ENCODE peak calls at places on chromosomes 1 and 21, in four cellular contexts. Q, A, S and F are unnamed samples. For H3K36me3, the result is how much of the 10 kb centered on the place peaks cover.

GRCh38 chr1:97120821-97121220 is 399.2 kb downstream of the PTBP2 start:
- DNase-seq in Q (no peak), A (no peak), S (no peak), F (no peak)

GRCh38 chr1:118905206-118905605 is 82.9 kb downstream of the TBX15 start:
- DNase-seq in Q (no peak), A (no peak), S (no peak), F (peak)

GRCh38 chr1:201113451-201114244 is 1.4 kb upstream of the CACNA1S start:
- DNase-seq in Q (no peak), A (no peak), S (no peak), F (no peak)

GRCh38 chr1:63674238-63674864 is 81.1 kb downstream of the PGM1 start:
- DNase-seq in Q (peak), A (peak), S (peak), F (peak)

GRCh38 chr1:41664861-41665640 is 180.6 kb upstream of the EDN2 start:
- DNase-seq in Q (no peak), A (peak), S (no peak), F (no peak)

GRCh38 chr1:110237406-110238152 is 27.5 kb downstream of the KCNC4 start:
- DNase-seq in Q (no peak), A (no peak), S (no peak), F (no peak)

GRCh38 chr1:53341961-53342707 is 14.3 kb upstream of the LRP8 start:
- DNase-seq in Q (no peak), A (no peak), S (no peak), F (no peak)

GRCh38 chr1:65002508-65003315 is 36.4 kb upstream of the JAK1 start:
- DNase-seq in Q (peak), A (peak), S (peak), F (peak)

GRCh38 chr1:100347009-100347966 is 5.0 kb upstream of the CDC14A start:
- DNase-seq in Q (no peak), A (peak), S (no peak), F (no peak)

GRCh38 chr1:163410073-163410522 is 88.3 kb downstream of the NUF2 start:
- DNase-seq in Q (no peak), A (peak), S (no peak), F (peak)

GRCh38 chr1:17272641-17273040 is 23.7 kb downstream of the PADI3 start:
- DNase-seq in Q (no peak), A (no peak), S (no peak), F (peak)

GRCh38 chr1:17270891-17271765 is 22.2 kb downstream of the PADI3 start:
- DNase-seq in Q (no peak), A (no peak), S (no peak), F (peak)

GRCh38 chr1:17273096-17273495 is 24.2 kb downstream of the PADI3 start:
- DNase-seq in Q (no peak), A (no peak), S (no peak), F (peak)

GRCh38 chr1:17274186-17275170 is 25.6 kb downstream of the PADI3 start:
- DNase-seq in Q (peak), A (peak), S (no peak), F (peak)

GRCh38 chr1:17272066-17272465 is 23.2 kb downstream of the PADI3 start:
- DNase-seq in Q (no peak), A (no peak), S (no peak), F (peak)
- H3K27ac ChIP-seq in Q (no peak), A (no peak), S (no peak), F (no peak)

GRCh38 chr1:50609508-50609907 is 186.3 kb upstream of the DMRTA2 start:
- DNase-seq in Q (no peak), A (no peak), S (no peak), F (no peak)

GRCh38 chr1:50605186-50605875 is 182.1 kb upstream of the DMRTA2 start:
- DNase-seq in Q (no peak), A (peak), S (no peak), F (peak)

GRCh38 chr1:50599546-50599945 is 176.3 kb upstream of the DMRTA2 start:
- DNase-seq in Q (no peak), A (no peak), S (no peak), F (no peak)

GRCh38 chr1:50603274-50604271 is 180.3 kb upstream of the DMRTA2 start:
- DNase-seq in Q (no peak), A (peak), S (no peak), F (no peak)

DNA sequence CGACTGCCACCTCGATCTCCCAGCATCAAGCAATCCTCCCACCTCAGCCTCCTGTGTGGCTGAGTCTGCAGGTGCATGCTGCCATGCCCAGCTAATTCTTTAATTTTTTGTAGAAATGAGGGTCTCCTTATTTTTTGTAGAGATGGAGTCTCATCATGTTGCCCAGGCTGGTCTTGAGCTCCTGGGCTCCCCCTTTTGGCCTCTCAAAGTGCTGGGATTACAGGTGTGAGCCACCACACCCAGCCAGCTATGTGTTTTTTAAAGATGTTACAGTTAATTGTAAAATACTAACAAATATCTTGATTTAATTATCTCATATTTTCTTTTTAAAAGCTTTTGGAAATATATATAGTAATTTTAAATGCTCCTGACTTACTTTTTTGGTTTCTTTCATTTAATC is 181.3 kb upstream of the DMRTA2 start:
- DNase-seq in Q (no peak), A (no peak), S (no peak), F (no peak)
- TF ChIP-seq CTCF in Q (no peak), A (no peak), S (no peak), F (no peak)

DNA sequence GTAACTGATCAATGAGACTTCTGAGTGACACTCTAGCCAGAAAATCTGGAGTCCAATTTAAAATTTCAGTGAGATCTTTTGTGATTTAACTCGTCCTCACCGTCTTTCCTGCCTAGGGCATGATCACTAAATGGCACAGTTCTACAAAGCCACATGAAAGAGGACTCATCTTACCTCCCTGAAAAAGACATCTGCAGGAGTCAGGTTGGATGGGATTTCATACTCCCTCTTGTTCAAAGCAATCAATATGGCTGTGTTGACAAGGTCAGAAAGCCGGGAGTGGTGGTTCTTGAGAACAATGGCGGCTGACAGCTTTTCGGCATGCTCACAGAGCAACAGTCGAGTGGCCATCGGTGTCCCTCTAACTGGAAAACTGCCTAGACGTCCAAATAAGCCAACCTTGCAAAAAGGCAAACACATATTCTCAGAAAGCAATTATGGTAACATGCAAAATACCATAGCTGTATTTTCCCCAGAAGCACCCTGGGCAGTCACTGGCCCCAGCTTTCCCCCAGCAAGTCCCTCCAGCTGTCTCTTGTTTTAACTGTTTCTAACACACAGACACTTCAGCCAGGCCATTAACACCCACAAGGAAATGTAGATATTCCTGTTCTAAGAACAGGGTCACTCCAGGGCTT is 36.6 kb upstream of the ACTA1 start:
- DNase-seq in Q (no peak), A (no peak), S (no peak), F (peak)
- H3K36me3 ChIP-seq in Q (under half), A (under half), S (half or more), F (half or more)

GRCh38 chr1:17865912-17866311 is 110.8 kb downstream of the ACTL8 start:
- DNase-seq in Q (no peak), A (no peak), S (no peak), F (no peak)
- H3K27ac ChIP-seq in Q (no peak), A (peak), S (no peak), F (peak)

GRCh38 chr1:245825128-245825901 is 670.5 kb downstream of the KIF26B start:
- DNase-seq in Q (no peak), A (peak), S (no peak), F (peak)
- TF ChIP-seq CTCF in Q (no peak), A (peak), S (peak), F (peak)

DNA sequence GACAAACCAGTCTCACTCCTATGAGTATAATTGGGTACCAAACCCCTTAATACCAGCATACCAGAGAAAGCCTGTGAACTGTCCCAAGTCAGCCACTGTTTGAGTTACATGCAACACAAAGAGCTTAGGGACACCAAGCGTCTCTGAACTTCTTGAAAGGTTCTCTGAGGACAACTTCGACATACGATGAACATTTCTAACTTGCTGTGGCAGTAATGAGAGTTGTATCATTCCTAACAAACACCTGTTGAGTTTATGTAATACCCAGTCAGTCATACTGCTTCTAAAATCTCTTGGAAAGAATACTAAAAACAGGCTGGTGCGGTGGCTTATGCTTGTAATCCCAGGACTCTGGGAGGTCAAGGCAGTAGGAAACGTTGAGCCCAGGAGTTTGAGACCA is 18.4 kb downstream of the CCT8 start:
- DNase-seq in Q (no peak), A (no peak), S (no peak), F (no peak)
- H3K36me3 ChIP-seq in Q (under half), A (under half), S (half or more), F (half or more)

GRCh38 chr1:84611796-84612195 is 37.6 kb upstream of the CTBS start:
- DNase-seq in Q (no peak), A (peak), S (no peak), F (no peak)
- H3K27ac ChIP-seq in Q (no peak), A (no peak), S (no peak), F (no peak)